ENCODE peak calls at places on chromosomes 11 and 22, in seven cellular contexts. A, I, L, R, P, M and E are unnamed samples.

GRCh38 chr11:57345555-57346151 is 7.5 kb downstream of the P2RX3 start:
- DNase-seq in A (no peak), I (no peak), L (peak; percentile 84), R (peak; percentile 85), P (peak; percentile 90), M (peak; percentile 64), E (peak; percentile 59)

GRCh38 chr22:46622081-46622521 is 1.9 kb downstream of the GRAMD4 start:
- DNase-seq in A (peak; percentile 81), I (no peak), L (no peak), R (no peak), P (no peak), M (no peak), E (no peak)

GRCh38 chr11:45252134-45252856 is 33.8 kb downstream of the SYT13 start:
- DNase-seq in A (peak; percentile 81), I (no peak), L (peak; percentile 84), R (peak; percentile 80), P (peak; percentile 75), M (peak; percentile 7), E (peak; percentile 42)

GRCh38 chr11:129946256-129946655 is 50.9 kb upstream of the NFRKB start:
- DNase-seq in A (no peak), I (no peak), L (no peak), R (no peak), P (no peak), M (peak; percentile 27), E (no peak)

GRCh38 chr11:134164490-134165370 is 59.0 kb downstream of the NCAPD3 start:
- DNase-seq in A (no peak), I (peak; percentile 82), L (no peak), R (no peak), P (no peak), M (no peak), E (no peak)

GRCh38 chr11:71342116-71342515 is 89.7 kb upstream of the SHANK2 start:
- DNase-seq in A (no peak), I (no peak), L (no peak), R (no peak), P (no peak), M (peak; percentile 77), E (no peak)

GRCh38 chr11:58574851-58575250 is 805 bp downstream of the LPXN start:
- DNase-seq in A (no peak), I (no peak), L (no peak), R (no peak), P (no peak), M (peak; percentile 61), E (no peak)

GRCh38 chr11:29018631-29019030 is 910.4 kb downstream of the METTL15 start:
- DNase-seq in A (no peak), I (no peak), L (no peak), R (no peak), P (no peak), M (peak; percentile 89), E (no peak)

GRCh38 chr11:126917531-126918204 is 82.9 kb downstream of the KIRREL3 start:
- DNase-seq in A (no peak), I (no peak), L (no peak), R (no peak), P (no peak), M (peak; percentile 99), E (no peak)

GRCh38 chr11:121595717-121596156 is 143.0 kb upstream of the SORL1-AS1 start:
- DNase-seq in A (no peak), I (no peak), L (no peak), R (no peak), P (no peak), M (peak; percentile 100), E (no peak)

GRCh38 chr22:36873614-36874308 is 13.0 kb downstream of the NCF4 start:
- DNase-seq in A (no peak), I (no peak), L (peak; percentile 57), R (peak; percentile 62), P (peak; percentile 63), M (peak; percentile 45), E (peak; percentile 56)

GRCh38 chr11:34669458-34669857 is 48.6 kb downstream of the EHF start:
- DNase-seq in A (no peak), I (no peak), L (no peak), R (no peak), P (no peak), M (peak; percentile 35), E (no peak)

GRCh38 chr11:44611687-44612437 is 46.4 kb downstream of the CD82 start:
- DNase-seq in A (no peak), I (no peak), L (peak; percentile 26), R (no peak), P (no peak), M (no peak), E (no peak)

GRCh38 chr11:123187670-123188507 is 7.2 kb downstream of the CLMP start:
- DNase-seq in A (no peak), I (no peak), L (no peak), R (no peak), P (no peak), M (peak; percentile 63), E (no peak)

GRCh38 chr22:45531944-45532631 is 29.4 kb downstream of the FBLN1 start:
- DNase-seq in A (no peak), I (no peak), L (no peak), R (no peak), P (no peak), M (no peak), E (no peak)

GRCh38 chr11:77205467-77206263 is 77.6 kb downstream of the MYO7A start:
- DNase-seq in A (peak; percentile 80), I (no peak), L (no peak), R (no peak), P (no peak), M (no peak), E (no peak)

GRCh38 chr11:72723508-72723907 is 28.7 kb downstream of the ARAP1 start:
- DNase-seq in A (no peak), I (no peak), L (no peak), R (peak; percentile 53), P (peak; percentile 52), M (no peak), E (no peak)

GRCh38 chr22:20807315-20807752 is 33.4 kb downstream of the SERPIND1 start:
- DNase-seq in A (no peak), I (no peak), L (no peak), R (no peak), P (no peak), M (peak; percentile 98), E (peak; percentile 28)

GRCh38 chr11:86067230-86068137 is 1.4 kb downstream of the PICALM start:
- DNase-seq in A (no peak), I (no peak), L (no peak), R (no peak), P (no peak), M (no peak), E (no peak)

GRCh38 chr11:95150977-95151684 is 61.5 kb downstream of the ENDOD1 start:
- DNase-seq in A (peak; percentile 94), I (peak; percentile 98), L (peak; percentile 95), R (peak; percentile 91), P (peak; percentile 91), M (peak; percentile 78), E (peak; percentile 93)
- TF ChIP-seq POLR2A in A (peak; percentile 60), I (peak; percentile 44), L (peak; percentile 74), R (no peak), P (peak; percentile 82), M (no peak), E (peak; percentile 66)

DNA sequence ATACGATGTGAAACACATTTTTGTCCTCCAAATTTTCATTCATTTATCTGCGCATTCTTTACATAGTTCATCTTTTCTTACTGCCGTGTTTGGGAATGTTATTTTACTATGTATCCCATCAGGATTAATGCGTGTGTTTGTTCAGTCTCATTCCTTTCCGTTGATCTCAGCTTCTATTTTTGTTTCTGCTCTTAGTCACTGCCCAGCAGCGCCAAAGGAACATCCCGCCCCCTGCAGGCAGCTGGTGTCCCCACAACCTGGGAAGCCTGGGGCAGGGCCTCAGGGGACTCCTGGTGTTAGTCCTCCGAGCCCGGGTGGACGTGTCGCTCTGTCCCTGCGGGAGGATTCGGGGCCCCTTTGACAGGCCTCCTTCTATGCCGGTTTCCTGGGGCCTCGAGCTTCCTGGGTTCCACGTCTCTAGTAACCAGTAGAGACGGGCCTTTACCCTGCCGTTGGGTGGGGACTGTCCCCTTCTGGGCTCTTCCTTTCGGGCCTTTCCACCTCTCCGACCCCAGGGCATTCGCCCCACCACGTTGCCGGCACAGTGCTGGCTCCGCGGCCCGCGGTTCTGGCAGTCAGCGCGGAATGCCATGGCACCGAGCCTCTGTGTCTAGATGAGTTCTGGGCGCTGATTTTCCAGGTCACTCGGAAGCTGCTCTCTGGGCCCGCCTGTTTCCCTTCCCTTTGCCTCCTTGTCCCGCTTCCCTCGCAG is 39.8 kb downstream of the WEE1 start:
- DNase-seq in A (peak; percentile 92), I (peak; percentile 99), L (peak; percentile 95), R (peak; percentile 93), P (peak; percentile 95), M (peak; percentile 98), E (peak; percentile 93)
- TF ChIP-seq POLR2A in A (peak; percentile 67), I (no peak), L (peak; percentile 73), R (no peak), P (peak; percentile 83), M (peak; percentile 75), E (peak; percentile 86)

GRCh38 chr11:9565822-9566560 is 7.5 kb upstream of the WEE1 start:
- DNase-seq in A (no peak), I (peak; percentile 94), L (peak; percentile 53), R (peak; percentile 39), P (peak; percentile 66), M (peak; percentile 100), E (peak; percentile 28)
- TF ChIP-seq POLR2A in A (no peak), I (no peak), L (peak; percentile 17), R (no peak), P (no peak), M (peak; percentile 71), E (peak; percentile 87)

GRCh38 chr22:49966041-49966715 is 5.6 kb downstream of the PIM3 start:
- DNase-seq in A (no peak), I (no peak), L (peak; percentile 21), R (peak; percentile 47), P (peak; percentile 25), M (no peak), E (peak; percentile 72)
- TF ChIP-seq POLR2A in A (peak; percentile 18), I (no peak), L (peak; percentile 7), R (no peak), P (no peak), M (peak; percentile 10), E (no peak)